ENCODE peak calls at places on chromosomes 1 and 21, in eight cellular contexts. U, F, H, L, P, G, M and T are unnamed samples.
A peak's percentile ranks its signal among the peaks of the same experiment; 100 is the strongest.

GRCh38 chr21:34545079-34545884 is 33.3 kb upstream of the KCNE1 start:
- DNase-seq in U (no peak), F (peak; percentile 90), H (peak; percentile 69), L (peak; percentile 77), P (no peak), G (peak; percentile 42), M (peak; percentile 85), T (peak; percentile 25)

GRCh38 chr1:85608851-85609250 is 28.3 kb downstream of the CCN1 start:
- DNase-seq in U (no peak), F (no peak), H (peak; percentile 82), L (no peak), P (no peak), G (no peak), M (no peak), T (no peak)

GRCh38 chr1:25583519-25584370 is 32.8 kb upstream of the MAN1C1 start:
- DNase-seq in U (peak; percentile 46), F (no peak), H (no peak), L (no peak), P (no peak), G (no peak), M (no peak), T (no peak)

GRCh38 chr1:11970441-11971185 is 9.6 kb upstream of the MFN2 start:
- DNase-seq in U (no peak), F (no peak), H (no peak), L (no peak), P (no peak), G (no peak), M (no peak), T (no peak)

GRCh38 chr1:156750932-156751723 is at the start of gene HDGF:
- DNase-seq in U (peak; percentile 88), F (peak; percentile 53), H (peak; percentile 41), L (peak; percentile 82), P (no peak), G (no peak), M (no peak), T (no peak)

GRCh38 chr1:204875255-204875654 is 4.6 kb downstream of the NFASC start:
- DNase-seq in U (no peak), F (no peak), H (no peak), L (no peak), P (no peak), G (no peak), M (no peak), T (no peak)

GRCh38 chr1:150022357-150022756 is 11.8 kb upstream of the OTUD7B start:
- DNase-seq in U (no peak), F (no peak), H (no peak), L (no peak), P (no peak), G (no peak), M (no peak), T (no peak)

GRCh38 chr1:54510715-54511270 is 37.2 kb upstream of the ACOT11 start:
- DNase-seq in U (peak; percentile 7), F (no peak), H (no peak), L (no peak), P (no peak), G (no peak), M (no peak), T (no peak)

GRCh38 chr1:19424651-19425570 is 60.4 kb downstream of the CAPZB start:
- DNase-seq in U (no peak), F (no peak), H (no peak), L (no peak), P (no peak), G (no peak), M (no peak), T (no peak)